ENCODE peak calls at places on chromosomes 13 and 19, in six cellular contexts. G is breast epithelium, M is Peyer's patch, H is GM10248, V is GM23338, Q is ovary. T is an unnamed sample.

GRCh38 chr13:91609353-91609752 is 210.9 kb downstream of the GPC5 start:
- DNase-seq in M (no peak), V (no peak), Q (no peak), G (no peak), H (no peak), T (peak)

GRCh38 chr19:8682472-8682871 is 16.1 kb downstream of the ACTL9 start:
- DNase-seq in H (no peak), V (no peak), M (no peak), Q (no peak), G (no peak), T (no peak)

GRCh38 chr13:111312944-111313590 is 7.4 kb upstream of the TEX29 start:
- DNase-seq in G (no peak), M (peak), Q (no peak), H (no peak), V (no peak), T (no peak)

GRCh38 chr19:39080431-39080830 is 3.7 kb upstream of the ACP7 start:
- DNase-seq in M (no peak), H (no peak), V (no peak), Q (no peak), G (no peak), T (no peak)

GRCh38 chr13:50309200-50309848 is 294.1 kb downstream of the KCNRG start:
- DNase-seq in G (no peak), Q (no peak), M (no peak), H (no peak), V (no peak), T (no peak)

GRCh38 chr19:46384396-46384795 is 29.0 kb downstream of the CCDC8 start:
- DNase-seq in M (peak), V (no peak), H (no peak), G (no peak), Q (no peak), T (no peak)

GRCh38 chr19:7507884-7508283 is 8.0 kb upstream of the ZNF358 start:
- DNase-seq in M (peak), V (peak), Q (peak), H (no peak), G (no peak), T (peak)

GRCh38 chr13:108272333-108272732 is 2.8 kb downstream of the TNFSF13B start:
- DNase-seq in H (no peak), M (no peak), G (no peak), Q (no peak), V (no peak), T (peak)

GRCh38 chr19:55694241-55694655 is 19.2 kb downstream of the EPN1 start:
- DNase-seq in V (no peak), G (peak), M (peak), H (no peak), Q (no peak), T (no peak)

GRCh38 chr19:43555185-43555770 is 20.0 kb downstream of the XRCC1 start:
- DNase-seq in Q (peak), V (peak), H (peak), G (peak), M (peak), T (peak)

GRCh38 chr19:45564131-45564780 is 20.3 kb downstream of the OPA3 start:
- DNase-seq in Q (no peak), M (peak), V (peak), G (no peak), H (no peak), T (no peak)

GRCh38 chr19:4229179-4229931 is at the start of gene EBI3:
- DNase-seq in V (peak), M (no peak), H (peak), G (no peak), Q (no peak), T (peak)

GRCh38 chr19:13024958-13025653 is 29.8 kb downstream of the NFIX start:
- DNase-seq in M (no peak), V (peak), H (no peak), G (no peak), Q (no peak), T (peak)

GRCh38 chr13:80157261-80157942 is 183.5 kb downstream of the SPRY2 start:
- DNase-seq in Q (no peak), G (no peak), M (no peak), H (no peak), V (no peak), T (peak)

GRCh38 chr19:40266912-40267600 is 18.1 kb downstream of the AKT2 start:
- DNase-seq in G (no peak), M (no peak), Q (no peak), H (no peak), V (peak), T (no peak)

GRCh38 chr19:30792561-30793505 is 420.6 kb downstream of the ZNF536 start:
- DNase-seq in G (no peak), M (no peak), Q (no peak), H (no peak), V (no peak), T (no peak)

GRCh38 chr13:43573787-43574562 is 212.8 kb downstream of the ENOX1 start:
- DNase-seq in G (no peak), Q (no peak), H (no peak), M (no peak), V (no peak), T (no peak)

GRCh38 chr19:5343848-5344247 is 3.2 kb upstream of the PTPRS start:
- DNase-seq in Q (no peak), H (no peak), V (no peak), M (no peak), G (no peak), T (no peak)